ENCODE peak calls at places on chromosomes 11 and 22, in five cellular contexts. G is GM23338, X is testis, A is left ventricle myocardium inferior, J is heart right ventricle. R is an unnamed sample.
A peak's percentile ranks its signal among the peaks of the same experiment; 100 is the strongest.

GRCh38 chr11:130831506-130832385 is 84.5 kb downstream of the SNX19 start:
- DNase-seq in G (peak; percentile 43), X (no peak), A (no peak), J (no peak), R (no peak)

GRCh38 chr11:61339490-61339878 is 6.5 kb downstream of the TKFC start:
- DNase-seq in G (no peak), X (no peak), A (no peak), J (no peak), R (no peak)

GRCh38 chr22:41913842-41914534 is 886 bp downstream of the SHISA8 start:
- DNase-seq in G (peak; percentile 84), X (no peak), A (no peak), J (no peak), R (no peak)

GRCh38 chr11:116078101-116078561 is 573.9 kb upstream of the CADM1 start:
- DNase-seq in G (peak; percentile 72), X (peak; percentile 30), A (no peak), J (no peak), R (peak; percentile 58)

GRCh38 chr11:131129474-131129873 is 213.2 kb upstream of the SNX19 start:
- DNase-seq in G (no peak), X (no peak), A (no peak), J (no peak), R (no peak)

GRCh38 chr11:86919557-86920210 is 35.5 kb downstream of the FZD4 start:
- DNase-seq in G (peak; percentile 92), X (peak; percentile 35), A (no peak), J (peak; percentile 28), R (no peak)

GRCh38 chr22:44777364-44777756 is 25.0 kb downstream of the ARHGAP8 start:
- DNase-seq in G (no peak), X (no peak), A (no peak), J (no peak), R (no peak)

GRCh38 chr11:14184548-14184947 is 174.4 kb downstream of the RRAS2 start:
- DNase-seq in G (no peak), X (peak; percentile 62), A (no peak), J (no peak), R (no peak)

GRCh38 chr11:114262681-114263509 is 33.3 kb upstream of the NNMT start:
- DNase-seq in G (peak; percentile 72), X (peak; percentile 57), A (no peak), J (peak; percentile 43), R (peak; percentile 62)

GRCh38 chr22:36467946-36468345 is 13.5 kb downstream of the TXN2 start:
- DNase-seq in G (no peak), X (no peak), A (peak; percentile 48), J (no peak), R (no peak)

GRCh38 chr11:12754582-12755250 is 80.5 kb downstream of the TEAD1 start:
- DNase-seq in G (no peak), X (no peak), A (no peak), J (no peak), R (no peak)

GRCh38 chr11:26234451-26234850 is 97.5 kb upstream of the ANO3 start:
- DNase-seq in G (no peak), X (no peak), A (no peak), J (no peak), R (no peak)

GRCh38 chr11:118957968-118958367 is 1.9 kb downstream of the UPK2 start:
- DNase-seq in G (no peak), X (no peak), A (no peak), J (no peak), R (no peak)

GRCh38 chr11:62922653-62923371 is 1.6 kb upstream of the CHRM1 start:
- DNase-seq in G (peak; percentile 72), X (no peak), A (no peak), J (no peak), R (no peak)

GRCh38 chr11:85725510-85726258 is 39.7 kb upstream of the CCDC89 start:
- DNase-seq in G (no peak), X (no peak), A (no peak), J (no peak), R (no peak)

GRCh38 chr11:125331357-125331756 is 164.7 kb downstream of the FEZ1 start:
- DNase-seq in G (no peak), X (peak; percentile 3), A (no peak), J (no peak), R (no peak)

GRCh38 chr11:34840736-34841386 is 75.3 kb downstream of the APIP start:
- DNase-seq in G (peak; percentile 78), X (no peak), A (no peak), J (no peak), R (peak; percentile 15)

GRCh38 chr22:34370711-34371110 is 450.4 kb upstream of the LARGE1 start:
- DNase-seq in G (no peak), X (no peak), A (no peak), J (no peak), R (no peak)

GRCh38 chr22:27962268-27963191 is 43.5 kb upstream of the PITPNB start:
- DNase-seq in G (no peak), X (no peak), A (no peak), J (no peak), R (no peak)

GRCh38 chr22:37502342-37503182 is 16.4 kb upstream of the MFNG start:
- DNase-seq in G (no peak), X (no peak), A (no peak), J (no peak), R (no peak)
- H3K4me1 ChIP-seq in G (peaks cover 9% of the 10 kb centered on the region), X (peaks cover 52% of the 10 kb centered on the region), A (peaks cover 93% of the 10 kb centered on the region), J (peaks cover 100% of the 10 kb centered on the region), R (peaks cover 30% of the 10 kb centered on the region)

GRCh38 chr22:50078246-50078645 is 7.0 kb downstream of the MLC1 start:
- DNase-seq in G (no peak), X (no peak), A (no peak), J (no peak), R (no peak)
- H3K27me3 ChIP-seq in G (no peaks in the 10 kb centered on the region), X (no peaks in the 10 kb centered on the region), A (peaks cover 28% of the 10 kb centered on the region), J (peaks cover 39% of the 10 kb centered on the region), R (no peaks in the 10 kb centered on the region)

GRCh38 chr22:17009640-17010291 is 1.7 kb upstream of the GAB4 start:
- DNase-seq in G (peak; percentile 56), X (no peak), A (no peak), J (no peak), R (no peak)
- TF ChIP-seq CTCF in G (peak; percentile 45), X (no peak), A (no peak), J (no peak), R (no peak)

DNA sequence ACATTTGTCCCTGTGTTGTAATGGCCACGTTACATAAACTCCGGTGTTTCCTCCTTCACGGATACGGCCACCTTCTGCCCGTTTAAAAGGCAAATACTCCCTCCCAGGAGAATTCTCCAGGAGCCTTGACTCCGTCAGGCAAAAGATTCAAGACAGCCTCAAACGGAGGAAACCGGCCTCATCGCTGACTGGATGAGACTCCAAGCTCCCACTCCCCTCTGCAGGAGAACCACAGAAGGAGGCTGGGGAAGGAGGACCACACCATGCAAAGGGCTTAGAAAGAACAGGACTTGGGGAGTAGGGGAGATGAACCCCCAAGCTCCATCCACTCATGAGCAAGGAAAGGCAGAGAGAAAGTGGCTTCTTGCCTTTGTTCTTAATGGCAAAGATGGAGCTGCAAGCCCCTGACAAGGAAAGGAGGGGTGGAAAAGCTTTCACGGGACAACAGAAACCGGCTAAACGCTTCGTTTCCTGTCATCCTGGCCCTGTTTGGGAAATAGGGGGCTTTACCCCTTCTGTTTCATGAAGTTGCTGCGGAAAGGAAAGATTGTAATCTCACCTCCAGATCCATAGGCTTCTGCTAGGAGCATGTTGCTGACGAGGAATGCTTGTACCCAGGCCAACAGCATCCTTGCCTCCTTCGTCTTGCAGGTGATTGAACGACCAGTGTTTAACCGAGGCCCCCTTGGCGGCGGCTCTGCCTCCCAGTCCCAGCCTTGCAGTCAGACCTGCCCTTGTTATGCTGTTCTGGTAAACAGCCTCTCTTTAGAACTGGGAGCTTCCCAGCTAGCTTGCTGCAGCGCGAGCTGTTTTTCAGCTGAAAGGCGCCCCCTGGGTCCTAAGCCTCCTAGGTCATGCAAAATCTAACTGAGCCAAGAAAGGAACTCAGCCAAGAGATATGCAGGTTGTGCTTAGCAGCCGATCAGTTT is at the start of gene PIK3IP1:
- DNase-seq in G (peak; percentile 98), X (peak; percentile 97), A (peak; percentile 89), J (peak; percentile 94), R (peak; percentile 90)
- H3K4me1 ChIP-seq in G (peaks cover 8% of the 10 kb centered on the region), X (peaks cover 48% of the 10 kb centered on the region), A (peaks cover 90% of the 10 kb centered on the region), J (peaks cover 62% of the 10 kb centered on the region), R (peaks cover 6% of the 10 kb centered on the region)

GRCh38 chr11:8267831-8268529 is 4.3 kb upstream of the LMO1 start:
- DNase-seq in G (peak; percentile 65), X (no peak), A (no peak), J (no peak), R (peak; percentile 30)
- H3K27me3 ChIP-seq in G (peaks cover 92% of the 10 kb centered on the region), X (no peaks in the 10 kb centered on the region), A (peaks cover 84% of the 10 kb centered on the region), J (peaks cover 62% of the 10 kb centered on the region), R (peaks cover 13% of the 10 kb centered on the region)

DNA sequence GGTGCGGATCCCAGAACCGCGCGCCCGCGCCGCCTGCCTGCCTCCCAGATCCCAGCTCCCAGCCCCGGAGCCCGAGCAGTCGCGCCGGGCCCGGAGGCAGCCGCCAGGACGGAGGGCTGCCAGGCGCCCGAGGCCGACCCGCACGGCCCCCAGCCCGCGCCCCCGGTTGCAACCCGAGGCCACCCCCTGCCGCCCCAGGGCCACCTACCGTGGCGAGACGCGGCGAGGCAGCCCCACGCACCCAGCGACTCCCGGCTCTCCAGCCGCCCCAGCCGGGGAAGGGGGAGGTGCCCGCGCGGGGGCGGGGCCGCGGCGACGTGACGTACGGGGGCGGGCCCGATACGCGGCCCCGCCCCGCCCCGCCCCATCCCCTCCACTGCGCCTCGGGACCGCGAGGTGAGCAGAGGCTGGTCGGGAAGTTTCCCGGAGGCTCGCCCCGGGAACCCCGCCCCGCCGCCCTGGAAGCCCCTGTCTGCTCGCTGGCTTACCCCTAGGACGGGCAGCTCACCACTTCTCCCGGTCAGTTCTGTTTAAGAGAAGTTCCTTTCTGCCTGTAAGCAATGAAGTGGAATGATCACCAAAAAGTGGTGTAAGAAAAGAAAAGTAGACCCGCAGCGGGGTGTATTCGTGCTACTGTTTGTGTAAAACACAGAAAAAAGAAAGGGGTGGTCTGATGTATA is at the start of gene TPST2:
- DNase-seq in G (peak; percentile 85), X (peak; percentile 86), A (peak; percentile 80), J (peak; percentile 78), R (peak; percentile 85)
- TF ChIP-seq CTCF in G (no peak), X (no peak), A (peak; percentile 31), J (no peak), R (no peak)

DNA sequence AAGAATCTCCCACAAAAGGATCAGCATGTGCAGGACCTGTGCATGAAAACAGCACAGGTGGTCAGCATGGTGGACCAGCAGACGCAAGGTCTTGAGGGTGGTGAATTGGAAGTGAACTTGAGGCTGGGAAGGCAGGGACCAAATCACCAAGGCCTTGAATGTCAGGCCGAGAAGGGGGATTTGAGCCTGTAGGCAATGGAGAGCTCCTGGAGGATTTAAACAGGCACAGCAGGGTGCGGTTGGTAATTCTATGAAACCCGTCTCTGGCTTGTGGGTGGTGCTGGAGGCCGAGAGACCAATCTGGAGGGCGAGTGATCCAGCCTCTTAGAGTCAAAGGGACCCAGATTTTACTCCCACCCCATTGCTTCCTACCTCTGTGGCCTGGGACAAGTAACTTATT is 2.4 kb downstream of the TSKU start:
- DNase-seq in G (peak; percentile 66), X (no peak), A (no peak), J (no peak), R (no peak)
- H3K4me1 ChIP-seq in G (peaks cover 51% of the 10 kb centered on the region), X (peaks cover 28% of the 10 kb centered on the region), A (peaks cover 96% of the 10 kb centered on the region), J (peaks cover 89% of the 10 kb centered on the region), R (peaks cover 24% of the 10 kb centered on the region)

R was measured in BE2C.